ENCODE peak calls at places on chromosome 22, in seven cellular contexts. G, L, X, K, A, F and Z are unnamed samples.
A peak's percentile ranks its signal among the peaks of the same experiment; 100 is the strongest.

GRCh38 chr22:22955866-22956535 is 68.4 kb downstream of the IGLL5 start:
- DNase-seq in G (peak; percentile 61), L (peak; percentile 73), X (peak; percentile 81), K (peak; percentile 47), A (peak; percentile 79), F (peak; percentile 70), Z (peak; percentile 66)

GRCh38 chr22:42807185-42807584 is 49.9 kb downstream of the ARFGAP3 start:
- DNase-seq in G (no peak), L (no peak), X (no peak), K (no peak), A (no peak), F (no peak), Z (no peak)

GRCh38 chr22:36191106-36191836 is 10.3 kb downstream of the APOL4 start:
- DNase-seq in G (peak; percentile 64), L (no peak), X (no peak), K (no peak), A (no peak), F (no peak), Z (no peak)

GRCh38 chr22:22463855-22464540 is 44.5 kb downstream of the ZNF280B start:
- DNase-seq in G (peak; percentile 57), L (peak; percentile 70), X (peak; percentile 86), K (peak; percentile 53), A (peak; percentile 82), F (peak; percentile 79), Z (peak; percentile 59)

GRCh38 chr22:29269731-29270474 is 1.8 kb downstream of the EWSR1 start:
- DNase-seq in G (peak; percentile 12), L (peak; percentile 54), X (peak; percentile 24), K (peak; percentile 49), A (no peak), F (no peak), Z (no peak)

GRCh38 chr22:43436536-43437267 is 24.9 kb downstream of the MPPED1 start:
- DNase-seq in G (no peak), L (no peak), X (no peak), K (no peak), A (no peak), F (no peak), Z (peak; percentile 12)

GRCh38 chr22:43792905-43793304 is 19.2 kb downstream of the EFCAB6 start:
- DNase-seq in G (no peak), L (no peak), X (no peak), K (no peak), A (no peak), F (no peak), Z (no peak)

GRCh38 chr22:28254396-28254795 is 335.3 kb upstream of the PITPNB start:
- DNase-seq in G (peak; percentile 23), L (no peak), X (no peak), K (no peak), A (no peak), F (no peak), Z (no peak)

GRCh38 chr22:37210041-37210803 is 2.1 kb downstream of the SSTR3 start:
- DNase-seq in G (no peak), L (no peak), X (no peak), K (no peak), A (no peak), F (no peak), Z (no peak)

GRCh38 chr22:37747090-37747714 is 50.4 kb downstream of the TRIOBP start:
- DNase-seq in G (peak; percentile 66), L (peak; percentile 60), X (peak; percentile 28), K (peak; percentile 76), A (no peak), F (no peak), Z (peak; percentile 59)

GRCh38 chr22:47865626-47866025 is 1103.2 kb downstream of the TBC1D22A start:
- DNase-seq in G (no peak), L (no peak), X (no peak), K (no peak), A (no peak), F (no peak), Z (no peak)

GRCh38 chr22:20647586-20648305 is 126.2 kb upstream of the SERPIND1 start:
- DNase-seq in G (no peak), L (no peak), X (no peak), K (no peak), A (no peak), F (peak; percentile 14), Z (peak; percentile 7)

GRCh38 chr22:37340331-37341262 is 58.3 kb downstream of the CYTH4 start:
- DNase-seq in G (no peak), L (no peak), X (no peak), K (no peak), A (no peak), F (no peak), Z (peak; percentile 67)

GRCh38 chr22:49307071-49307830 is 520.4 kb downstream of the BRD1 start:
- DNase-seq in G (no peak), L (no peak), X (no peak), K (no peak), A (no peak), F (peak; percentile 22), Z (peak; percentile 18)

GRCh38 chr22:43263645-43264514 is 76.9 kb upstream of the TTLL12 start:
- DNase-seq in G (peak; percentile 88), L (peak; percentile 83), X (peak; percentile 45), K (peak; percentile 96), A (no peak), F (no peak), Z (no peak)

GRCh38 chr22:41925783-41926460 is 684 bp downstream of the TNFRSF13C start:
- DNase-seq in G (peak; percentile 34), L (peak; percentile 80), X (peak; percentile 71), K (peak; percentile 63), A (no peak), F (peak; percentile 95), Z (peak; percentile 83)

GRCh38 chr22:45518580-45518991 is 15.9 kb downstream of the FBLN1 start:
- DNase-seq in G (no peak), L (no peak), X (peak; percentile 47), K (no peak), A (no peak), F (no peak), Z (no peak)

GRCh38 chr22:44304354-44304753 is 8.4 kb downstream of the SHISAL1 start:
- DNase-seq in G (peak; percentile 47), L (no peak), X (peak; percentile 23), K (peak; percentile 58), A (no peak), F (no peak), Z (no peak)

GRCh38 chr22:38257650-38258246 is 15.1 kb downstream of the TMEM184B start:
- DNase-seq in G (no peak), L (no peak), X (peak; percentile 16), K (no peak), A (no peak), F (no peak), Z (no peak)

GRCh38 chr22:11066458-11067285 is 4461.3 kb upstream of the OR11H1 start:
- DNase-seq in G (no peak), L (no peak), X (no peak), K (no peak), A (no peak), F (no peak), Z (no peak)

GRCh38 chr22:21698430-21699329 is 32.9 kb downstream of the PPIL2 start:
- DNase-seq in G (no peak), L (peak; percentile 14), X (no peak), K (peak; percentile 56), A (no peak), F (no peak), Z (peak; percentile 57)

GRCh38 chr22:49294656-49295464 is 532.8 kb downstream of the BRD1 start:
- DNase-seq in G (no peak), L (no peak), X (no peak), K (no peak), A (no peak), F (peak; percentile 11), Z (peak; percentile 4)

GRCh38 chr22:37480387-37481346 is 5.5 kb downstream of the MFNG start:
- DNase-seq in G (no peak), L (no peak), X (no peak), K (no peak), A (no peak), F (no peak), Z (no peak)

GRCh38 chr22:22371031-22371541 is 126.5 kb downstream of the VPREB1 start:
- DNase-seq in G (no peak), L (peak; percentile 53), X (no peak), K (no peak), A (no peak), F (no peak), Z (no peak)

GRCh38 chr22:35918466-35918865 is 110.2 kb downstream of the RBFOX2 start:
- DNase-seq in G (no peak), L (no peak), X (no peak), K (no peak), A (no peak), F (no peak), Z (no peak)

GRCh38 chr22:19019679-19020032 is 83.6 kb upstream of the PRODH start:
- DNase-seq in G (no peak), L (no peak), X (no peak), K (no peak), A (no peak), F (peak; percentile 31), Z (no peak)

GRCh38 chr22:19019029-19019678 is 83.1 kb upstream of the PRODH start:
- DNase-seq in G (no peak), L (no peak), X (no peak), K (no peak), A (no peak), F (peak; percentile 42), Z (peak; percentile 23)

GRCh38 chr22:19016081-19016480 is 80.0 kb upstream of the PRODH start:
- DNase-seq in G (no peak), L (no peak), X (peak; percentile 49), K (no peak), A (no peak), F (peak; percentile 39), Z (no peak)

GRCh38 chr22:19014886-19015285 is 78.8 kb upstream of the PRODH start:
- DNase-seq in G (no peak), L (no peak), X (no peak), K (no peak), A (no peak), F (no peak), Z (no peak)

DNA sequence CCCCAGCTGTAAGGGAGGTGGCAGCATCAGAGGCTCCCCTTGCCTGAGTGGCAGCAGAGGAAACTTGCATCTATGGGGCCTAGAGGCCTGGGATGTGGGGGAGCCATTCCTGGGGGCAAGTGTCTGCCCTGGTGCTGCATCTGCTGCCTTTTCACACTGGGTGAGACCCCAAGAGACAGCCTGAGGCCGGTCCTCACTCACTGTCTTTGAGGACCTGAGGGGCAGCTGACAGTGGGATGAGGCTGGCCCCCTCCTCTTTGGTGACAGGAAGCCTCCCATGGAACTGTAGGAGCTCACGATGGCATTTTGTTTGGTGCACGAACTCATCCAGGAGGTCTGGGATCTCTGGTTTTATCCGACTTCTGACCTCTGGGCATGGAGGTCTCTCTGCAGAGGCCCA is 82.2 kb upstream of the PRODH start:
- DNase-seq in G (no peak), L (no peak), X (no peak), K (no peak), A (no peak), F (no peak), Z (no peak)
- H2BK120ac ChIP-seq in G (no peak overlapping the region), L (no peak overlapping the region), X (no peak overlapping the region), K (no peak overlapping the region), A (no peak overlapping the region), F (no peak overlapping the region), Z (no peak overlapping the region)

GRCh38 chr22:39721456-39722325 is 151.1 kb downstream of the CACNA1I start:
- DNase-seq in G (no peak), L (no peak), X (no peak), K (no peak), A (no peak), F (no peak), Z (no peak)
- H3K18ac ChIP-seq in G (no peak overlapping the region), L (no peak overlapping the region), X (no peak overlapping the region), K (no peak overlapping the region), A (no peak overlapping the region), F (no peak overlapping the region), Z (no peak overlapping the region)

GRCh38 chr22:24068377-24068680 is 57.2 kb downstream of the CABIN1 start:
- DNase-seq in G (no peak), L (peak; percentile 4), X (no peak), K (no peak), A (no peak), F (no peak), Z (no peak)
- H2BK120ac ChIP-seq in G (no peak overlapping the region), L (no peak overlapping the region), X (no peak overlapping the region), K (no peak overlapping the region), A (no peak overlapping the region), F (no peak overlapping the region), Z (no peak overlapping the region)

GRCh38 chr22:27088026-27088425 is 430.6 kb downstream of the MIAT start:
- DNase-seq in G (peak; percentile 39), L (no peak), X (no peak), K (no peak), A (no peak), F (no peak), Z (no peak)
- H3K18ac ChIP-seq in G (no peak overlapping the region), L (no peak overlapping the region), X (no peak overlapping the region), K (no peak overlapping the region), A (no peak overlapping the region), F (no peak overlapping the region), Z (no peak overlapping the region)